ENCODE peak calls at places on chromosomes 16 and 17, in ten cellular contexts. One of them, this sample, is unnamed.

GRCh38 chr17:44935116-44935515 is 12.5 kb downstream of the KIF18B start:
- DNase-seq in astrocyte of the cerebellum: no peak
- DNase-seq in T-helper 1 cell: no peak
- DNase-seq in stomach: no peak
- DNase-seq in colonic mucosa: no peak
- DNase-seq in B cell: no peak
- DNase-seq in mesendoderm: no peak
- DNase-seq in tibial artery: peak
- DNase-seq in NCI-H2107: no peak
- DNase-seq in A172: no peak
- DNase-seq in this sample: no peak

GRCh38 chr17:83195330-83196087 is 116.1 kb downstream of the METRNL start:
- DNase-seq in A172: peak
- DNase-seq in mesendoderm: no peak
- DNase-seq in astrocyte of the cerebellum: no peak
- DNase-seq in colonic mucosa: no peak
- DNase-seq in NCI-H2107: no peak
- DNase-seq in T-helper 1 cell: peak
- DNase-seq in tibial artery: peak
- DNase-seq in B cell: no peak
- DNase-seq in stomach: peak
- DNase-seq in this sample: no peak

GRCh38 chr17:67260051-67260987 is 15.3 kb upstream of the HELZ start:
- DNase-seq in colonic mucosa: peak
- DNase-seq in T-helper 1 cell: no peak
- DNase-seq in B cell: no peak
- DNase-seq in tibial artery: no peak
- DNase-seq in mesendoderm: no peak
- DNase-seq in astrocyte of the cerebellum: peak
- DNase-seq in NCI-H2107: no peak
- DNase-seq in stomach: no peak
- DNase-seq in A172: no peak
- DNase-seq in this sample: no peak

GRCh38 chr16:11327277-11328171 is 17.7 kb upstream of the RMI2 start:
- DNase-seq in T-helper 1 cell: no peak
- DNase-seq in tibial artery: no peak
- DNase-seq in A172: no peak
- DNase-seq in colonic mucosa: no peak
- DNase-seq in B cell: peak
- DNase-seq in mesendoderm: peak
- DNase-seq in astrocyte of the cerebellum: no peak
- DNase-seq in stomach: no peak
- DNase-seq in NCI-H2107: no peak
- DNase-seq in this sample: no peak

GRCh38 chr16:30183236-30183960 is at the start of gene CORO1A:
- DNase-seq in B cell: peak
- DNase-seq in mesendoderm: peak
- DNase-seq in A172: peak
- DNase-seq in stomach: peak
- DNase-seq in colonic mucosa: peak
- DNase-seq in tibial artery: peak
- DNase-seq in NCI-H2107: peak
- DNase-seq in T-helper 1 cell: peak
- DNase-seq in astrocyte of the cerebellum: peak
- DNase-seq in this sample: peak

GRCh38 chr17:50511058-50511457 is 2.8 kb downstream of the MYCBPAP start:
- DNase-seq in mesendoderm: peak
- DNase-seq in colonic mucosa: no peak
- DNase-seq in astrocyte of the cerebellum: no peak
- DNase-seq in A172: peak
- DNase-seq in T-helper 1 cell: no peak
- DNase-seq in tibial artery: no peak
- DNase-seq in stomach: no peak
- DNase-seq in NCI-H2107: no peak
- DNase-seq in B cell: no peak
- DNase-seq in this sample: no peak

GRCh38 chr16:48492131-48492530 is 106.9 kb upstream of the SIAH1 start:
- DNase-seq in tibial artery: no peak
- DNase-seq in stomach: no peak
- DNase-seq in B cell: no peak
- DNase-seq in T-helper 1 cell: no peak
- DNase-seq in astrocyte of the cerebellum: no peak
- DNase-seq in A172: no peak
- DNase-seq in NCI-H2107: no peak
- DNase-seq in mesendoderm: no peak
- DNase-seq in colonic mucosa: no peak
- DNase-seq in this sample: no peak

GRCh38 chr16:22330326-22330725 is 33.1 kb downstream of the POLR3E start:
- DNase-seq in stomach: no peak
- DNase-seq in T-helper 1 cell: no peak
- DNase-seq in colonic mucosa: no peak
- DNase-seq in tibial artery: no peak
- DNase-seq in B cell: no peak
- DNase-seq in mesendoderm: no peak
- DNase-seq in A172: no peak
- DNase-seq in astrocyte of the cerebellum: no peak
- DNase-seq in NCI-H2107: no peak
- DNase-seq in this sample: no peak

GRCh38 chr17:7493941-7494340 is 9.8 kb downstream of the POLR2A start:
- DNase-seq in tibial artery: no peak
- DNase-seq in B cell: no peak
- DNase-seq in NCI-H2107: no peak
- DNase-seq in mesendoderm: no peak
- DNase-seq in A172: no peak
- DNase-seq in astrocyte of the cerebellum: no peak
- DNase-seq in T-helper 1 cell: no peak
- DNase-seq in colonic mucosa: no peak
- DNase-seq in stomach: no peak
- DNase-seq in this sample: no peak

GRCh38 chr17:17542906-17543635 is 46.9 kb upstream of the RASD1 start:
- DNase-seq in stomach: no peak
- DNase-seq in colonic mucosa: no peak
- DNase-seq in T-helper 1 cell: no peak
- DNase-seq in mesendoderm: no peak
- DNase-seq in tibial artery: no peak
- DNase-seq in A172: no peak
- DNase-seq in B cell: no peak
- DNase-seq in NCI-H2107: no peak
- DNase-seq in astrocyte of the cerebellum: no peak
- DNase-seq in this sample: no peak

GRCh38 chr16:85717393-85718152 is 28.8 kb upstream of the GINS2 start:
- DNase-seq in T-helper 1 cell: peak
- DNase-seq in astrocyte of the cerebellum: peak
- DNase-seq in mesendoderm: peak
- DNase-seq in tibial artery: peak
- DNase-seq in colonic mucosa: peak
- DNase-seq in NCI-H2107: peak
- DNase-seq in stomach: peak
- DNase-seq in B cell: peak
- DNase-seq in A172: peak
- DNase-seq in this sample: peak

GRCh38 chr16:4360538-4361021 is 9.5 kb upstream of the PAM16 start:
- DNase-seq in stomach: no peak
- DNase-seq in colonic mucosa: no peak
- DNase-seq in mesendoderm: peak
- DNase-seq in tibial artery: no peak
- DNase-seq in T-helper 1 cell: no peak
- DNase-seq in B cell: no peak
- DNase-seq in astrocyte of the cerebellum: no peak
- DNase-seq in A172: no peak
- DNase-seq in NCI-H2107: no peak
- DNase-seq in this sample: no peak

GRCh38 chr16:88459366-88460055 is 6.4 kb downstream of the ZFPM1 start:
- DNase-seq in NCI-H2107: no peak
- DNase-seq in tibial artery: no peak
- DNase-seq in colonic mucosa: no peak
- DNase-seq in astrocyte of the cerebellum: no peak
- DNase-seq in A172: no peak
- DNase-seq in mesendoderm: peak
- DNase-seq in B cell: no peak
- DNase-seq in stomach: no peak
- DNase-seq in T-helper 1 cell: no peak
- DNase-seq in this sample: no peak

GRCh38 chr16:74469946-74470478 is 48.7 kb upstream of the CLEC18B start:
- DNase-seq in NCI-H2107: no peak
- DNase-seq in astrocyte of the cerebellum: no peak
- DNase-seq in T-helper 1 cell: no peak
- DNase-seq in A172: no peak
- DNase-seq in tibial artery: no peak
- DNase-seq in B cell: no peak
- DNase-seq in mesendoderm: peak
- DNase-seq in colonic mucosa: no peak
- DNase-seq in stomach: no peak
- DNase-seq in this sample: no peak

GRCh38 chr17:64386412-64387144 is 4.1 kb downstream of the PECAM1 start:
- DNase-seq in T-helper 1 cell: no peak
- DNase-seq in astrocyte of the cerebellum: no peak
- DNase-seq in B cell: no peak
- DNase-seq in mesendoderm: no peak
- DNase-seq in stomach: no peak
- DNase-seq in A172: no peak
- DNase-seq in colonic mucosa: no peak
- DNase-seq in NCI-H2107: no peak
- DNase-seq in tibial artery: peak
- DNase-seq in this sample: no peak

GRCh38 chr16:9797306-9797705 is 384.9 kb downstream of the GRIN2A start:
- DNase-seq in A172: peak
- DNase-seq in mesendoderm: no peak
- DNase-seq in stomach: no peak
- DNase-seq in tibial artery: no peak
- DNase-seq in B cell: no peak
- DNase-seq in colonic mucosa: no peak
- DNase-seq in T-helper 1 cell: no peak
- DNase-seq in NCI-H2107: no peak
- DNase-seq in astrocyte of the cerebellum: peak
- DNase-seq in this sample: no peak

GRCh38 chr17:46727572-46728348 is 90.7 kb downstream of the WNT3 start:
- DNase-seq in B cell: no peak
- DNase-seq in colonic mucosa: no peak
- DNase-seq in NCI-H2107: no peak
- DNase-seq in astrocyte of the cerebellum: peak
- DNase-seq in A172: peak
- DNase-seq in stomach: no peak
- DNase-seq in mesendoderm: peak
- DNase-seq in tibial artery: no peak
- DNase-seq in T-helper 1 cell: no peak
- DNase-seq in this sample: no peak

GRCh38 chr17:21061158-21061835 is 18.5 kb upstream of the USP22 start:
- DNase-seq in T-helper 1 cell: no peak
- DNase-seq in tibial artery: no peak
- DNase-seq in colonic mucosa: no peak
- DNase-seq in stomach: peak
- DNase-seq in A172: no peak
- DNase-seq in astrocyte of the cerebellum: no peak
- DNase-seq in B cell: no peak
- DNase-seq in NCI-H2107: no peak
- DNase-seq in mesendoderm: no peak
- DNase-seq in this sample: no peak

GRCh38 chr16:88617268-88618031 is 20.9 kb upstream of the IL17C start:
- DNase-seq in mesendoderm: peak
- DNase-seq in astrocyte of the cerebellum: no peak
- DNase-seq in colonic mucosa: peak
- DNase-seq in A172: no peak
- DNase-seq in NCI-H2107: peak
- DNase-seq in B cell: no peak
- DNase-seq in T-helper 1 cell: no peak
- DNase-seq in tibial artery: no peak
- DNase-seq in stomach: no peak
- DNase-seq in this sample: no peak

GRCh38 chr16:68291227-68291626 is 19.5 kb downstream of the SLC7A6OS start:
- DNase-seq in astrocyte of the cerebellum: no peak
- DNase-seq in T-helper 1 cell: no peak
- DNase-seq in stomach: no peak
- DNase-seq in tibial artery: no peak
- DNase-seq in colonic mucosa: no peak
- DNase-seq in B cell: no peak
- DNase-seq in NCI-H2107: no peak
- DNase-seq in A172: no peak
- DNase-seq in mesendoderm: no peak
- DNase-seq in this sample: no peak

GRCh38 chr17:8537734-8538133 is 92.8 kb downstream of the MYH10 start:
- DNase-seq in B cell: no peak
- DNase-seq in NCI-H2107: no peak
- DNase-seq in tibial artery: no peak
- DNase-seq in T-helper 1 cell: no peak
- DNase-seq in mesendoderm: no peak
- DNase-seq in colonic mucosa: no peak
- DNase-seq in stomach: no peak
- DNase-seq in A172: no peak
- DNase-seq in astrocyte of the cerebellum: no peak
- DNase-seq in this sample: no peak